ENCODE peak calls at places on chromosomes 7 and 10, in six cellular contexts. C is lower leg skin, E is A549, R is WERI-Rb-1, V is transverse colon, A is lower lobe of right lung. U is an unnamed sample.

GRCh38 chr10:100988166-100988565 is 823 bp downstream of the TWNK start:
- DNase-seq in C (no peak), E (no peak), R (no peak), V (no peak), A (peak), U (no peak)

GRCh38 chr10:84825330-84825729 is 496.9 kb downstream of the CCSER2 start:
- DNase-seq in C (no peak), E (no peak), R (peak), V (no peak), A (no peak), U (no peak)

GRCh38 chr7:156614434-156615264 is 25.9 kb upstream of the RNF32 start:
- DNase-seq in C (no peak), E (no peak), R (no peak), V (peak), A (no peak), U (no peak)

GRCh38 chr10:60336901-60337630 is 52.6 kb downstream of the ANK3 start:
- DNase-seq in C (no peak), E (no peak), R (no peak), V (no peak), A (no peak), U (no peak)

GRCh38 chr7:50791921-50792341 is 9.2 kb upstream of the GRB10 start:
- DNase-seq in C (no peak), E (no peak), R (no peak), V (no peak), A (no peak), U (no peak)

GRCh38 chr7:76000566-76000965 is 6.2 kb upstream of the TMEM120A start:
- DNase-seq in C (no peak), E (no peak), R (no peak), V (no peak), A (peak), U (no peak)

GRCh38 chr7:18653381-18654155 is 158.0 kb downstream of the HDAC9 start:
- DNase-seq in C (no peak), E (no peak), R (no peak), V (no peak), A (no peak), U (no peak)

GRCh38 chr10:114367676-114368391 is 36.5 kb downstream of the AFAP1L2 start:
- DNase-seq in C (no peak), E (peak), R (no peak), V (no peak), A (no peak), U (no peak)

GRCh38 chr7:31051598-31052503 is at the start of gene ADCYAP1R1:
- DNase-seq in C (no peak), E (no peak), R (peak), V (no peak), A (no peak), U (no peak)

GRCh38 chr7:5773661-5774086 is 7.8 kb downstream of the RNF216 start:
- DNase-seq in C (no peak), E (no peak), R (no peak), V (no peak), A (no peak), U (peak)

GRCh38 chr7:50418086-50418515 is 32.0 kb downstream of the FIGNL1 start:
- DNase-seq in C (no peak), E (peak), R (peak), V (peak), A (peak), U (peak)

GRCh38 chr10:30984563-30985328 is 46.9 kb downstream of the ZNF438 start:
- DNase-seq in C (no peak), E (no peak), R (no peak), V (no peak), A (no peak), U (no peak)

GRCh38 chr7:49773939-49774458 is 561 bp downstream of the VWC2 start:
- DNase-seq in C (no peak), E (no peak), R (no peak), V (no peak), A (no peak), U (no peak)

GRCh38 chr7:128242661-128243060 is 1.6 kb downstream of the LEP start:
- DNase-seq in C (no peak), E (no peak), R (no peak), V (no peak), A (no peak), U (no peak)

GRCh38 chr10:4383683-4384082 is 442.3 kb upstream of the AKR1E2 start:
- DNase-seq in C (no peak), E (no peak), R (no peak), V (no peak), A (no peak), U (no peak)

GRCh38 chr7:17940302-17941170 is at the start of gene SNX13:
- DNase-seq in C (peak), E (peak), R (peak), V (peak), A (peak), U (peak)

GRCh38 chr10:42951486-42952251 is 125.2 kb upstream of the RET start:
- DNase-seq in C (peak), E (no peak), R (no peak), V (no peak), A (peak), U (no peak)

GRCh38 chr7:26538683-26539082 is 247.0 kb downstream of the SNX10 start:
- DNase-seq in C (no peak), E (no peak), R (no peak), V (no peak), A (no peak), U (no peak)

GRCh38 chr7:51075681-51076580 is 240.7 kb downstream of the COBL start:
- DNase-seq in C (peak), E (no peak), R (no peak), V (no peak), A (no peak), U (no peak)

GRCh38 chr10:21138769-21139324 is 241.7 kb upstream of the NEBL start:
- DNase-seq in C (no peak), E (no peak), R (no peak), V (no peak), A (no peak), U (no peak)

GRCh38 chr10:35387768-35388167 is 51.5 kb downstream of the CCNY start:
- DNase-seq in C (no peak), E (no peak), R (no peak), V (no peak), A (no peak), U (no peak)

GRCh38 chr7:92669616-92670153 is 79.5 kb upstream of the FAM133B start:
- DNase-seq in C (no peak), E (no peak), R (no peak), V (no peak), A (no peak), U (no peak)

GRCh38 chr10:15439381-15439837 is 68.3 kb upstream of the FAM171A1 start:
- DNase-seq in C (no peak), E (no peak), R (peak), V (peak), A (no peak), U (no peak)

GRCh38 chr10:31698169-31698890 is 230.3 kb downstream of the ARHGAP12 start:
- DNase-seq in C (peak), E (no peak), R (no peak), V (peak), A (no peak), U (no peak)

GRCh38 chr7:107012691-107013090 is 31.8 kb upstream of the PRKAR2B start:
- DNase-seq in C (no peak), E (no peak), R (no peak), V (no peak), A (no peak), U (no peak)

GRCh38 chr7:146375155-146375554 is 258.6 kb downstream of the CNTNAP2 start:
- DNase-seq in C (no peak), E (no peak), R (peak), V (no peak), A (no peak), U (no peak)

GRCh38 chr7:143882611-143883078 is 19.3 kb downstream of the TCAF1 start:
- DNase-seq in C (peak), E (no peak), R (peak), V (peak), A (peak), U (no peak)

GRCh38 chr7:157851501-157852067 is 514.8 kb downstream of the DNAJB6 start:
- DNase-seq in C (peak), E (no peak), R (no peak), V (peak), A (peak), U (peak)

GRCh38 chr7:44138698-44139097 is 2.4 kb downstream of the MYL7 start:
- DNase-seq in C (no peak), E (no peak), R (no peak), V (no peak), A (peak), U (no peak)

GRCh38 chr10:123301077-123301875 is 147.1 kb downstream of the BUB3 start:
- DNase-seq in C (peak), E (peak), R (peak), V (peak), A (no peak), U (no peak)

GRCh38 chr10:103691723-103692380 is 163.5 kb downstream of the SH3PXD2A start:
- DNase-seq in C (no peak), E (no peak), R (no peak), V (no peak), A (no peak), U (peak)

GRCh38 chr7:85000973-85001372 is 185.9 kb downstream of the SEMA3D start:
- DNase-seq in C (no peak), E (no peak), R (peak), V (no peak), A (no peak), U (no peak)

GRCh38 chr10:133260895-133261725 is 15.6 kb downstream of the ADAM8 start:
- DNase-seq in C (peak), E (peak), R (peak), V (peak), A (peak), U (peak)

GRCh38 chr7:17548014-17548653 is 249.7 kb downstream of the AHR start:
- DNase-seq in C (no peak), E (no peak), R (peak), V (no peak), A (no peak), U (no peak)

GRCh38 chr7:36535866-36536664 is 146.4 kb downstream of the ANLN start:
- DNase-seq in C (no peak), E (no peak), R (no peak), V (no peak), A (no peak), U (no peak)

GRCh38 chr7:2386964-2387669 is 16.3 kb upstream of the CHST12 start:
- DNase-seq in C (no peak), E (no peak), R (no peak), V (no peak), A (no peak), U (no peak)

GRCh38 chr7:93194368-93194767 is 31.9 kb downstream of the HEPACAM2 start:
- DNase-seq in C (no peak), E (no peak), R (no peak), V (no peak), A (no peak), U (no peak)

GRCh38 chr7:106075937-106076336 is 36.2 kb downstream of the SYPL1 start:
- DNase-seq in C (no peak), E (no peak), R (no peak), V (no peak), A (no peak), U (no peak)

GRCh38 chr10:73732426-73732825 is 11.7 kb upstream of the SEC24C start:
- DNase-seq in C (no peak), E (no peak), R (no peak), V (no peak), A (no peak), U (no peak)
- TF ChIP-seq CTCF in C (no peak), E (no peak), R (no peak), V (no peak), A (no peak), U (no peak)

GRCh38 chr7:52287698-52288097 is 747.7 kb upstream of the POM121L12 start:
- DNase-seq in C (no peak), E (no peak), R (no peak), V (no peak), A (no peak), U (no peak)
- TF ChIP-seq CTCF in C (no peak), E (no peak), R (no peak), V (no peak), A (no peak), U (no peak)

DNA sequence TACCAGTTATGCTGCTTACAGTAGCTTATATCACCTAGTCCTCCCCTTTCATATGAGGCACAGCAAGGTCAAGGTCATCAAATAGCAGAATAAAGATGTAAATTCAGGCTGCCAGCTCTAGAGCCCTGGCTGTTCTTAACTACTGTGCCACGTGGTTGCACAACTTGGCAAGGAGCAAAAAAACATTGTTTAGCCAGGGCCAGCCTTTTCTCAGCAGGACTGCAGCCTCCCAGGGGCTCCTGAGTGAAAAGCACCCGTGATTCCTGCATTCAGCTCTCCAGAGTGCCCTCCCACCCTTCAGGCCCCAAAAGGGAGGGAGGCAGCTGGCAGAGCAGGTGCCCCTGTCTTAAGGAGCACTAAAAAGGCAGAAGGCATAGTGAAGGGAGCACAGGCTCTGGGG is 31.8 kb upstream of the TM9SF3 start:
- DNase-seq in C (no peak), E (no peak), R (peak), V (peak), A (no peak), U (no peak)
- TF ChIP-seq CTCF in C (no peak), E (no peak), R (no peak), V (no peak), A (no peak), U (no peak)

DNA sequence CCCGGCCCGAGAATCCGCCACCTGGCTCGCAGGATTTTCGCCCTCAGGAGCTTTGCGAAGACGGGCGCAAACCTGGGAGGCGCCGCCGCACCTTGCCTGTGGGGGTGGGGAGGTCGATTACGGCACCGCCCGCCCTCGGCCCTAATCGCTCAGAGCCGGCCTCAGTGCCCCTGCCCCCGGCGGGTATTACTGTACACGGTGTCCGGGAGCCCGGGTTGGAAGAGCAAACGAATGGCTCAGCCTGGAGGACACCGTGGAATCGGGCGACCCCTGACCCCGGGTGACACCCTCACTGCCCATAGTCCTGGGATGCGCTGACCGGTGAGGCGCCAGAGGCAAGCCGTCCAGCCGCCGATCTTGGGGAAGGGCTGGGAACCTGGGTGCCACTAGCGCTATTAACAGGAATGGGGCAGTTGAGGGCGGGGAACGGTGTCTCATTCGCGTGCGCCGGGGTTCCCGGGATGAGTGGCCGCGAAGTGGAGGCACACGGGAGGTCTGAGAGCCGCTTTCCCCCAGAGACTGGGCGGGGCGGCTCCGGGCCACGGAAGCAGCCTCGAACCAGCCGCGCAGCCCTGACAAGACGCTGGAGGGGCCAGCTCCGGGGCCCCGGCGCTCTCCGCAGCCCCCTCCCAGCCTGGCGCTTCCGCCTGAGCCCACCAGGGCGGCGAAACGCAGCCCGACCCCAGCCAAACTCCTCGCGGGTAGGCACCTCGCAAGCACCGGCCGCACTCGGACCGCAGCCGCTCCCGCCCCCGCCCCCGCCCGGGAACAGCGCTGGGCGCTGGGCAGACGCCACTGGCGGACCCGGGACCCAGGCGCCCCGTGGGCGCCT is 167.5 kb downstream of the NRF1 start:
- DNase-seq in C (no peak), E (peak), R (peak), V (no peak), A (no peak), U (peak)
- TF ChIP-seq CTCF in C (no peak), E (no peak), R (peak), V (no peak), A (no peak), U (peak)

GRCh38 chr7:140342732-140343514 is 55.4 kb downstream of the SLC37A3 start:
- DNase-seq in C (no peak), E (peak), R (peak), V (peak), A (peak), U (peak)
- TF ChIP-seq CTCF in C (no peak), E (peak), R (peak), V (peak), A (peak), U (peak)

GRCh38 chr7:150860291-150860977 is 8.1 kb downstream of the AOC1 start:
- DNase-seq in C (no peak), E (no peak), R (no peak), V (no peak), A (no peak), U (no peak)
- TF ChIP-seq CTCF in C (no peak), E (no peak), R (peak), V (no peak), A (no peak), U (no peak)

DNA sequence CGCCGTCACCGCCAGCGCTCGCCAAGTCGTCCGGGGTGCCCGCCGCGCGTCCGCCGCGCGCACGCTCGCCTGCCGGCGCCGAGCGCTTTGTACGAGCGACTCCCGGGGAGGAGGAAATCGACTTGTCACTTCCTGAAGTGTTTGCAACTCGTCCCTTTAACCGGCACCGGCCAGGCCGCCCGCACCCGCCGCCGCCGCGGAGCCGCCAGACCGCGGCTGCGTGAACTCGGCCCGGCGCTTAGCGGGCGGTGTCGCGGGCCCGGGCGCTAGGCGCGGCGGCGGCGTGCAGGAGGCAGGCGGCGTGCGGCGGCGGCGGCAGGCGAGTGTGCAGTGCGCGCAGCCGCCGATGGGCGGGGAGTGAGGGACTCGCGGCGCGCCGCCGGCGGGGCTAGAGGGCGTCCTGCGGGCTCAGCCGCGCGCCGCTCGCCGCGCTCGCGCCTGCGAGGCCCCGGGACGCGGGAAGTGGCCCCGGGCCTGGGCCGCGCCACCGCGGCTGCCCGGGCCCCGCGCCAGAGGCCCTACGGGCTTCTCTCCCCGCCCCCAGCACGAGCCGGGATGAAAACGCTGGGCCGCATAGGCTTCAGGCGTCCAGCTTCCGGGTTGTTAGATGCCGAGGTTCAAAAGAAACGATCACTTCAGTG is at the start of gene FAM53B:
- DNase-seq in C (peak), E (peak), R (peak), V (peak), A (peak), U (peak)
- TF ChIP-seq CTCF in C (no peak), E (peak), R (no peak), V (no peak), A (no peak), U (no peak)

GRCh38 chr10:115572740-115573455 is 479.7 kb downstream of the ATRNL1 start:
- DNase-seq in C (no peak), E (peak), R (peak), V (no peak), A (no peak), U (no peak)
- TF ChIP-seq CTCF in C (no peak), E (peak), R (peak), V (no peak), A (peak), U (no peak)

GRCh38 chr10:131569851-131570715 is 258.6 kb upstream of the TCERG1L start:
- DNase-seq in C (peak), E (no peak), R (peak), V (no peak), A (no peak), U (peak)
- TF ChIP-seq CTCF in C (no peak), E (no peak), R (peak), V (no peak), A (no peak), U (peak)